ENCODE peak calls at places on chromosome 20, in five cellular contexts. One of them, this sample, is unnamed.

GRCh38 chr20:51413753-51414323 is 128.7 kb downstream of the NFATC2 start:
- DNase-seq in 8988T: no peak
- DNase-seq in mucosa of descending colon: no peak
- DNase-seq in lower lobe of right lung: no peak
- DNase-seq in AG08395: no peak
- DNase-seq in this sample: no peak

GRCh38 chr20:2509794-2510193 is 1.1 kb upstream of the ZNF343 start:
- DNase-seq in 8988T: no peak
- DNase-seq in AG08395: no peak
- DNase-seq in mucosa of descending colon: no peak
- DNase-seq in lower lobe of right lung: no peak
- DNase-seq in this sample: no peak

GRCh38 chr20:437787-438486 is 24.4 kb downstream of the TBC1D20 start:
- DNase-seq in AG08395: no peak
- DNase-seq in mucosa of descending colon: no peak
- DNase-seq in 8988T: no peak
- DNase-seq in lower lobe of right lung: no peak
- DNase-seq in this sample: no peak

GRCh38 chr20:3731944-3732326 is 550 bp upstream of the HSPA12B start:
- DNase-seq in lower lobe of right lung: no peak
- DNase-seq in AG08395: no peak
- DNase-seq in 8988T: peak; percentile 14
- DNase-seq in mucosa of descending colon: no peak
- DNase-seq in this sample: no peak

GRCh38 chr20:21064924-21065323 is 41.2 kb downstream of the LINC00237 start:
- DNase-seq in 8988T: no peak
- DNase-seq in AG08395: no peak
- DNase-seq in lower lobe of right lung: no peak
- DNase-seq in mucosa of descending colon: no peak
- DNase-seq in this sample: no peak

GRCh38 chr20:10652660-10653191 is 21.1 kb downstream of the JAG1 start:
- DNase-seq in 8988T: no peak
- DNase-seq in mucosa of descending colon: no peak
- DNase-seq in AG08395: no peak
- DNase-seq in lower lobe of right lung: no peak
- DNase-seq in this sample: no peak

GRCh38 chr20:8589956-8590355 is 457.9 kb downstream of the PLCB1 start:
- DNase-seq in 8988T: no peak
- DNase-seq in lower lobe of right lung: no peak
- DNase-seq in AG08395: peak; percentile 22
- DNase-seq in mucosa of descending colon: no peak
- DNase-seq in this sample: no peak

GRCh38 chr20:2557873-2558580 is 21.7 kb downstream of the TMC2 start:
- DNase-seq in mucosa of descending colon: no peak
- DNase-seq in lower lobe of right lung: no peak
- DNase-seq in AG08395: no peak
- DNase-seq in 8988T: no peak
- DNase-seq in this sample: no peak

GRCh38 chr20:1334370-1334731 is 5.4 kb upstream of the SDCBP2 start:
- DNase-seq in AG08395: no peak
- DNase-seq in lower lobe of right lung: no peak
- DNase-seq in 8988T: no peak
- DNase-seq in mucosa of descending colon: no peak
- DNase-seq in this sample: no peak

GRCh38 chr20:53829086-53829703 is 235.6 kb upstream of the ZNF217 start:
- DNase-seq in AG08395: peak; percentile 88
- DNase-seq in mucosa of descending colon: no peak
- DNase-seq in lower lobe of right lung: no peak
- DNase-seq in 8988T: peak; percentile 39
- DNase-seq in this sample: no peak

GRCh38 chr20:19934792-19935491 is 82.2 kb upstream of the NAA20 start:
- DNase-seq in lower lobe of right lung: peak; percentile 71
- DNase-seq in mucosa of descending colon: peak; percentile 92
- DNase-seq in 8988T: no peak
- DNase-seq in AG08395: peak; percentile 40
- DNase-seq in this sample: peak; percentile 65

GRCh38 chr20:61639200-61639599 is 387.1 kb downstream of the CDH4 start:
- DNase-seq in lower lobe of right lung: no peak
- DNase-seq in AG08395: peak; percentile 22
- DNase-seq in 8988T: no peak
- DNase-seq in mucosa of descending colon: no peak
- DNase-seq in this sample: no peak

GRCh38 chr20:45835230-45836224 is 1.9 kb downstream of the SNX21 start:
- DNase-seq in mucosa of descending colon: peak; percentile 20
- DNase-seq in lower lobe of right lung: no peak
- DNase-seq in AG08395: peak; percentile 93
- DNase-seq in 8988T: no peak
- DNase-seq in this sample: peak; percentile 75

GRCh38 chr20:25421107-25421506 is 13.6 kb downstream of the GINS1 start:
- DNase-seq in lower lobe of right lung: no peak
- DNase-seq in AG08395: no peak
- DNase-seq in 8988T: no peak
- DNase-seq in mucosa of descending colon: no peak
- DNase-seq in this sample: no peak